ENCODE peak calls at places on chromosome 14, in six cellular contexts. V is stimulated activated CD4-positive, alpha-beta T cell treated with anti-CD3 and anti-CD28 coated beads, Interleukin-2, amount 100 ng/mL, for 4 hours; A is iPS DF 19.7; U is endothelial cell; L is endodermal cell; K is stimulated activated CD8-positive, alpha-beta memory T cell treated with anti-CD3 and anti-CD28 coated beads, Interleukin-2, amount 100 ng/mL, for 1 hour. O is an unnamed sample.

GRCh38 chr14:36617824-36618223 is 35.4 kb upstream of the NKX2-8 start:
- DNase-seq in V (no peak), A (no peak), U (no peak), L (no peak), K (no peak), O (no peak)

GRCh38 chr14:92012121-92012748 is 27.6 kb downstream of the TRIP11 start:
- DNase-seq in V (no peak), A (no peak), U (no peak), L (no peak), K (no peak), O (no peak)

GRCh38 chr14:26056232-26056631 is 541.6 kb downstream of the NOVA1 start:
- DNase-seq in V (no peak), A (no peak), U (no peak), L (no peak), K (no peak), O (no peak)

GRCh38 chr14:81350344-81351096 is 49.6 kb downstream of the STON2 start:
- DNase-seq in V (no peak), A (no peak), U (no peak), L (no peak), K (no peak), O (no peak)

GRCh38 chr14:104462651-104463630 is 116.6 kb upstream of the C14orf180 start:
- DNase-seq in V (no peak), A (no peak), U (no peak), L (peak; percentile 30), K (no peak), O (no peak)

GRCh38 chr14:104634031-104634760 is 29.6 kb upstream of the TMEM179 start:
- DNase-seq in V (no peak), A (no peak), U (no peak), L (no peak), K (no peak), O (no peak)

GRCh38 chr14:24195186-24196070 is at the start of gene TM9SF1:
- DNase-seq in V (peak; percentile 83), A (no peak), U (peak; percentile 77), L (peak; percentile 95), K (peak; percentile 77), O (no peak)

GRCh38 chr14:29465095-29465494 is 462.6 kb downstream of the PRKD1 start:
- DNase-seq in V (no peak), A (no peak), U (no peak), L (no peak), K (no peak), O (no peak)

GRCh38 chr14:75132374-75133086 is 5.7 kb upstream of the NEK9 start:
- DNase-seq in V (peak; percentile 42), A (no peak), U (peak; percentile 75), L (peak; percentile 81), K (no peak), O (no peak)